ENCODE peak calls at places on chromosomes 1 and 21, in seven cellular contexts. P is AG20443; H is GM20000; G is stimulated activated CD8-positive, alpha-beta memory T cell treated with anti-CD3 and anti-CD28 coated beads, Interleukin-2, amount 100 ng/mL, for 1 hour; M is T-helper 9 cell; T is heart right ventricle; B is CD4-positive, alpha-beta memory T cell. L is an unnamed sample.

GRCh38 chr1:195097316-195097715 is 1510.9 kb downstream of the KCNT2 start:
- DNase-seq in G (no peak), M (no peak), T (no peak), B (no peak), P (no peak), H (no peak), L (no peak)

GRCh38 chr1:23951646-23952095 is 8.0 kb upstream of the PNRC2 start:
- DNase-seq in T (no peak), G (no peak), B (no peak), P (peak), M (no peak), H (no peak), L (no peak)

GRCh38 chr1:218514694-218515093 is 169.6 kb downstream of the TGFB2 start:
- DNase-seq in G (no peak), M (no peak), T (no peak), P (no peak), H (no peak), B (no peak), L (no peak)

GRCh38 chr1:160575112-160575664 is 4.1 kb downstream of the CD84 start:
- DNase-seq in M (no peak), G (no peak), H (no peak), P (no peak), B (no peak), T (no peak), L (no peak)

GRCh38 chr21:44761011-44761729 is 40.5 kb downstream of the UBE2G2 start:
- DNase-seq in P (no peak), M (no peak), G (no peak), B (no peak), H (no peak), T (no peak), L (no peak)

GRCh38 chr1:1954015-1954414 is 34.9 kb upstream of the TMEM52 start:
- DNase-seq in T (no peak), G (no peak), B (no peak), H (no peak), M (no peak), P (no peak), L (no peak)

GRCh38 chr1:169117599-169117998 is 11.1 kb downstream of the ATP1B1 start:
- DNase-seq in G (no peak), P (no peak), T (no peak), M (no peak), H (no peak), B (no peak), L (no peak)

GRCh38 chr1:206503591-206504362 is 3.6 kb upstream of the RASSF5 start:
- DNase-seq in G (no peak), T (no peak), P (peak), H (peak), M (no peak), B (no peak), L (peak)

GRCh38 chr1:226201029-226201593 is 14.6 kb upstream of the ACBD3 start:
- DNase-seq in P (peak), M (no peak), G (no peak), B (no peak), H (peak), T (no peak), L (no peak)

L was measured in adrenal gland.